ENCODE peak calls at places on chromosomes 1 and 21, in eight cellular contexts. M is AG04450; V is RWPE1; A is CD8-positive, alpha-beta T cell; C is ascending aorta; U is nephron progenitor cell; Q is fibroblast of lung; K is IMR-90. B is an unnamed sample.

GRCh38 chr1:54084794-54085193 is 31.4 kb downstream of the TCEANC2 start:
- DNase-seq in M (no peak), V (no peak), Q (no peak), K (no peak), U (no peak), A (no peak), C (no peak), B (no peak)

GRCh38 chr1:217889401-217889800 is 258.3 kb downstream of the SPATA17 start:
- DNase-seq in Q (peak), V (no peak), A (no peak), U (peak), K (peak), M (no peak), C (no peak), B (no peak)

GRCh38 chr1:26276432-26276838 is 3.5 kb upstream of the SH3BGRL3 start:
- DNase-seq in U (no peak), K (no peak), M (no peak), C (no peak), A (no peak), Q (no peak), V (no peak), B (no peak)

GRCh38 chr1:13703558-13704485 is 3.8 kb downstream of the PRDM2 start:
- DNase-seq in A (no peak), U (no peak), C (no peak), V (no peak), M (no peak), Q (no peak), K (no peak), B (no peak)

GRCh38 chr1:27961646-27962221 is 2.0 kb downstream of the XKR8 start:
- DNase-seq in K (no peak), C (no peak), V (no peak), A (no peak), U (no peak), Q (no peak), M (no peak), B (no peak)

GRCh38 chr1:75614455-75615379 is 3.8 kb upstream of the SLC44A5 start:
- DNase-seq in C (no peak), V (no peak), U (peak), A (peak), Q (peak), M (no peak), K (peak), B (no peak)

GRCh38 chr1:65812065-65812464 is 19.4 kb downstream of the PDE4B start:
- DNase-seq in M (peak), U (no peak), Q (peak), V (peak), C (no peak), A (no peak), K (peak), B (peak)

GRCh38 chr1:163307479-163308171 is 14.1 kb upstream of the NUF2 start:
- DNase-seq in C (no peak), M (peak), K (peak), U (no peak), V (peak), Q (peak), A (no peak), B (peak)

GRCh38 chr1:150162862-150163706 is 13.4 kb downstream of the PLEKHO1 start:
- DNase-seq in V (peak), A (no peak), U (peak), M (peak), Q (peak), K (peak), C (peak), B (peak)

GRCh38 chr1:22976461-22977243 is 4.0 kb upstream of the LACTBL1 start:
- DNase-seq in V (peak), U (peak), A (peak), K (peak), Q (peak), M (peak), C (peak), B (peak)

GRCh38 chr1:168007691-168008090 is 70.8 kb upstream of the MPC2 start:
- DNase-seq in U (no peak), K (no peak), A (no peak), M (no peak), Q (no peak), V (no peak), C (no peak), B (no peak)

GRCh38 chr21:38834725-38835124 is 29.0 kb downstream of the ETS2 start:
- DNase-seq in U (no peak), K (no peak), Q (no peak), V (no peak), C (no peak), M (no peak), A (no peak), B (no peak)

GRCh38 chr1:205667909-205668643 is 12.2 kb downstream of the SLC45A3 start:
- DNase-seq in C (no peak), V (no peak), M (no peak), U (no peak), A (no peak), K (no peak), Q (no peak), B (no peak)

GRCh38 chr1:115313173-115313572 is 24.9 kb downstream of the NGF start:
- DNase-seq in U (no peak), V (no peak), Q (no peak), A (no peak), M (no peak), K (no peak), C (no peak), B (no peak)

GRCh38 chr1:228289239-228289849 is 81.5 kb downstream of the OBSCN start:
- DNase-seq in Q (no peak), M (no peak), K (no peak), V (no peak), U (no peak), A (no peak), C (no peak), B (no peak)

GRCh38 chr21:46145840-46146691 is 9.3 kb downstream of the FTCD start:
- DNase-seq in A (no peak), U (no peak), Q (no peak), V (no peak), M (no peak), C (peak), K (no peak), B (no peak)

GRCh38 chr1:58476179-58476578 is 70.3 kb downstream of the OMA1 start:
- DNase-seq in U (no peak), C (no peak), M (no peak), A (no peak), V (no peak), K (no peak), Q (no peak), B (no peak)

GRCh38 chr1:186828612-186829542 is at the start of gene PLA2G4A:
- DNase-seq in K (peak), M (no peak), V (peak), U (peak), A (no peak), Q (peak), C (peak), B (peak)

GRCh38 chr1:30876451-30877204 is 31.9 kb downstream of the SDC3 start:
- DNase-seq in M (no peak), K (no peak), Q (no peak), V (no peak), C (no peak), A (no peak), U (no peak), B (no peak)
- TF ChIP-seq CTCF in M (peak), K (no peak), Q (no peak), V (no peak), C (no peak), A (no peak), U (no peak), B (peak)

DNA sequence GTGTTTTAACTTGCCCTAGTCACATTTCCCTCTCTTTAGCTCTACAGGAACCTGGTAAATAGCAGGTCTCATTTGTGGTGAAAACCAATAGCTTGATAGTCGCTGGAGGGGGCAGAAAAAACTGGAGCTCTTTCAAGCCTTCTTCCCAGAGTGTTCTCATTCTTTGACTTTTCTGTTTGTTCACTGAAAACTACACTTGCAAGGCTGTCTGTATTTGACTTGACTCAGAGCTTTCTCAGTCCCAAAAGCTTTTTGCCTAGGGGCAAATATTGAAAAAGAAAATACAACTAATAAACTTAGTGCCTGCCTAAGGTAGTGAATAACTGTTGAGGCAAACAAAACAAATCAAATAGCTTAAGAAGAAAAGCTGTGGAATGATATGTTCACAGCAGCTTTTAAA is 217.1 kb upstream of the CHRM3 start:
- DNase-seq in V (no peak), M (no peak), A (no peak), K (no peak), U (no peak), Q (no peak), C (no peak), B (peak)
- TF ChIP-seq CTCF in V (no peak), M (no peak), A (no peak), K (no peak), U (no peak), Q (no peak), C (no peak), B (no peak)

GRCh38 chr21:43605320-43606244 is 53.7 kb downstream of the HSF2BP start:
- DNase-seq in C (no peak), U (no peak), A (no peak), Q (no peak), K (no peak), V (no peak), M (no peak), B (no peak)

GRCh38 chr21:43604505-43605204 is 54.6 kb downstream of the HSF2BP start:
- DNase-seq in Q (no peak), C (no peak), V (no peak), K (no peak), A (no peak), M (no peak), U (no peak), B (no peak)

GRCh38 chr21:43602277-43603229 is 56.7 kb downstream of the HSF2BP start:
- DNase-seq in C (no peak), V (no peak), U (no peak), K (no peak), Q (no peak), A (no peak), M (no peak), B (no peak)

GRCh38 chr21:43603641-43604504 is 55.4 kb downstream of the HSF2BP start:
- DNase-seq in U (no peak), V (no peak), K (peak), M (no peak), Q (peak), A (no peak), C (no peak), B (no peak)

GRCh38 chr21:43603230-43603626 is 56.1 kb downstream of the HSF2BP start:
- DNase-seq in M (no peak), U (no peak), Q (no peak), A (no peak), C (no peak), K (no peak), V (no peak), B (no peak)
- TF ChIP-seq CTCF in M (no peak), U (no peak), Q (no peak), A (no peak), C (no peak), K (no peak), V (no peak), B (no peak)

GRCh38 chr1:182633657-182634281 is 29.6 kb upstream of the RGS16 start:
- DNase-seq in K (no peak), V (no peak), U (peak), A (no peak), Q (no peak), C (no peak), M (no peak), B (no peak)
- TF ChIP-seq CTCF in K (no peak), V (no peak), U (no peak), A (no peak), Q (no peak), C (no peak), M (no peak), B (no peak)

GRCh38 chr1:199460933-199461332 is 566.6 kb upstream of the NR5A2 start:
- DNase-seq in V (no peak), K (peak), U (no peak), A (no peak), Q (peak), M (no peak), C (no peak), B (peak)
- TF ChIP-seq CTCF in V (no peak), K (peak), U (no peak), A (no peak), Q (no peak), M (peak), C (no peak), B (no peak)

GRCh38 chr1:6603851-6604558 is 1.3 kb upstream of the KLHL21 start:
- DNase-seq in Q (peak), U (peak), K (peak), M (no peak), C (peak), A (peak), V (no peak), B (peak)
- TF ChIP-seq CTCF in Q (no peak), U (no peak), K (no peak), M (no peak), C (no peak), A (no peak), V (no peak), B (peak)

GRCh38 chr1:156319664-156320063 is 18.4 kb downstream of the CCT3 start:
- DNase-seq in Q (peak), U (no peak), M (no peak), C (no peak), A (no peak), K (peak), V (peak), B (peak)

GRCh38 chr1:156320560-156320959 is 17.5 kb downstream of the CCT3 start:
- DNase-seq in M (no peak), V (no peak), C (no peak), A (no peak), Q (no peak), K (peak), U (no peak), B (no peak)

GRCh38 chr1:156310962-156311361 is 11.9 kb upstream of the VHLL start:
- DNase-seq in A (no peak), C (no peak), M (no peak), Q (peak), U (no peak), K (peak), V (no peak), B (peak)

DNA sequence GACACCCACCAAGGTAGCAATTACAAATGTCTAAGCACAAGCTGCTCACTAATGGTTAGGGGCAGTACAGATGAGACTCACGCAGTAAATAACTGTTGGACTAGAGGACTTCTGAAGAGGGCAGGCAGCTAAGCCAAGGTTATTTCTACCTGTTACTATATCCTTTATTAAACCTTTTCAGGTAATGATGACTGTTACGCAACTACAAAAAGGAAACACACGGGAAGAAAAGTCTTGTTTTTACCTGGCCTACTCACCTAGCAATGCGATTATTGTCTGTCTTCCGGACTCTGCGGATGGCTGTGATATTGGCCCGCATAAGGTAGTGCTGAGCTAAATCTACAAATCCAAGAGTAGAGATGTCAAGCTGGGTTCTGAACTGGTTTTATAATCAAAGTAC is 17.8 kb upstream of the VHLL start:
- DNase-seq in U (no peak), C (no peak), Q (no peak), M (no peak), V (no peak), A (no peak), K (no peak), B (no peak)
- TF ChIP-seq CTCF in U (no peak), C (no peak), Q (no peak), M (no peak), V (no peak), A (no peak), K (no peak), B (no peak)

B was measured in HFFc6.